ENCODE peak calls at places on chromosomes 4 and X, in six cellular contexts. D is endothelial cell of umbilical vein, I is body of pancreas, V is upper lobe of right lung, X is pancreas, A is adrenal gland. W is an unnamed sample.

GRCh38 chr4:79201976-79202375 is 123.9 kb downstream of the NAA11 start:
- DNase-seq in D (no peak), I (no peak), V (no peak), X (no peak), A (no peak), W (no peak)

GRCh38 chr4:152257601-152258066 is 278.3 kb downstream of the FBXW7 start:
- DNase-seq in D (peak; percentile 62), I (no peak), V (no peak), X (no peak), A (no peak), W (peak; percentile 29)

GRCh38 chr4:106898621-106899230 is 137.4 kb downstream of the DKK2 start:
- DNase-seq in D (peak; percentile 61), I (no peak), V (no peak), X (no peak), A (peak; percentile 17), W (peak; percentile 38)

GRCh38 chr4:181528570-181529184 is 714.5 kb upstream of the TENM3 start:
- DNase-seq in D (no peak), I (peak; percentile 77), V (peak; percentile 74), X (peak; percentile 68), A (peak; percentile 80), W (peak; percentile 78)

GRCh38 chr4:181509073-181509472 is 734.1 kb upstream of the TENM3 start:
- DNase-seq in D (no peak), I (no peak), V (no peak), X (no peak), A (no peak), W (no peak)

GRCh38 chr4:115629270-115629669 is 515.9 kb upstream of the NDST4 start:
- DNase-seq in D (no peak), I (no peak), V (no peak), X (no peak), A (no peak), W (no peak)

GRCh38 chr4:66667249-66667648 is 878.1 kb downstream of the CENPC start:
- DNase-seq in D (no peak), I (no peak), V (no peak), X (no peak), A (no peak), W (no peak)

GRCh38 chrX:141133272-141133671 is 43.7 kb downstream of the LDOC1 start:
- DNase-seq in D (no peak), I (no peak), V (no peak), X (no peak), A (no peak), W (no peak)

GRCh38 chrX:45668686-45669443 is 468.2 kb upstream of the DIPK2B start:
- DNase-seq in D (peak; percentile 55), I (no peak), V (no peak), X (no peak), A (no peak), W (no peak)

GRCh38 chr4:54103190-54103574 is 3.2 kb downstream of the GSX2 start:
- DNase-seq in D (no peak), I (no peak), V (no peak), X (no peak), A (no peak), W (no peak)

GRCh38 chrX:131675596-131676194 is 131.8 kb downstream of the OR13H1 start:
- DNase-seq in D (no peak), I (no peak), V (no peak), X (no peak), A (no peak), W (peak; percentile 2)

GRCh38 chrX:153926863-153927685 is 1.0 kb upstream of the ARHGAP4 start:
- DNase-seq in D (peak; percentile 71), I (peak; percentile 43), V (peak; percentile 74), X (peak; percentile 50), A (peak; percentile 81), W (no peak)

GRCh38 chr4:20251061-20251795 is 477 bp upstream of the SLIT2 start:
- DNase-seq in D (no peak), I (no peak), V (no peak), X (no peak), A (no peak), W (no peak)

GRCh38 chr4:165767671-165768070 is 105.4 kb upstream of the TLL1 start:
- DNase-seq in D (no peak), I (no peak), V (no peak), X (no peak), A (no peak), W (no peak)

GRCh38 chr4:87974856-87975462 is 555 bp upstream of the SPP1 start:
- DNase-seq in D (no peak), I (peak; percentile 73), V (no peak), X (peak; percentile 44), A (no peak), W (no peak)

GRCh38 chrX:137034508-137034872 is 695 bp upstream of the GPR101 start:
- DNase-seq in D (no peak), I (no peak), V (no peak), X (no peak), A (no peak), W (no peak)

GRCh38 chr4:2462218-2462991 is 6.5 kb upstream of the RNF4 start:
- DNase-seq in D (peak; percentile 75), I (peak; percentile 81), V (peak; percentile 82), X (peak; percentile 63), A (peak; percentile 78), W (peak; percentile 84)
- TF ChIP-seq CTCF in D (peak; percentile 48), I (peak; percentile 65), V (peak; percentile 53), X (peak; percentile 46), A (no peak), W (peak; percentile 54)

GRCh38 chr4:122379239-122379638 is 428 bp downstream of the ADAD1 start:
- DNase-seq in D (no peak), I (no peak), V (no peak), X (no peak), A (no peak), W (no peak)
- H3K4me1 ChIP-seq in D (no peaks in the 10 kb centered on the region), I (no peaks in the 10 kb centered on the region), V (no peaks in the 10 kb centered on the region), X (no peaks in the 10 kb centered on the region), A (no peaks in the 10 kb centered on the region), W (no peaks in the 10 kb centered on the region)

GRCh38 chr4:138308421-138308820 is 66.3 kb upstream of the SLC7A11 start:
- DNase-seq in D (peak; percentile 3), I (no peak), V (no peak), X (no peak), A (no peak), W (no peak)
- H3K4me3 ChIP-seq in D (no peak overlapping the region), I (no peak overlapping the region), V (no peak overlapping the region), X (no peak overlapping the region), A (no peak overlapping the region), W (no peak overlapping the region)

GRCh38 chr4:160180206-160180605 is 1077.3 kb downstream of the RAPGEF2 start:
- DNase-seq in D (no peak), I (no peak), V (no peak), X (no peak), A (no peak), W (no peak)

DNA sequence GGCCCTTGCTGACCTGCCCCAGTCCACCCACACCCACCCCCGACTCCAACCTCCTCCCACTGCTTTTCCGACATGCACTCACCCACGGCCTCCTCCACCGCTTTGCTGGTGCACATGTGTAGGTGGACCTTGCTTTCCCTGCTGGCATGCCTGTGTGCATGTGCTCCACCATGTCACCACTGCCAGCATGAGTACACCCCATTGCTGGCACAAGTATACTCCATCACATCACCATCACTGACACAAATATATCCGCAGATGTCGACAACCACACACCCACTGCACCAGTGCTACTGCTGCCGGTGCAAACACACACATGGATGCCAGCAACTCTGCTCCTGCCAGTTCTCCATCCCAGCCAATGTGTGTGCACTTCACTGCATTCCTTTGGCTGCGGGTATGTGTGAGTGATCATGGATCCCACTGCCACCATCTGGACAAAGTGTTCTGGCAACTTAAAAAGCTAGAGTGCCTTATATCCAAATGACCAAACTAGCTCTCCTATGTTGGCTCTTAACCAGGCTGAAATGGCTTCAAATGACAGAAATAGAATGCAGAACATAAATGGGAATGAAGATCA is 1072.3 kb downstream of the RAPGEF2 start:
- DNase-seq in D (no peak), I (no peak), V (peak; percentile 41), X (no peak), A (no peak), W (no peak)
- TF ChIP-seq CTCF in D (no peak), I (no peak), V (no peak), X (no peak), A (no peak), W (peak; percentile 31)

GRCh38 chr4:14196141-14196540 is 568.6 kb upstream of the BOD1L1 start:
- DNase-seq in D (peak; percentile 52), I (peak; percentile 56), V (peak; percentile 67), X (peak; percentile 32), A (peak; percentile 61), W (peak; percentile 70)
- H3K4me1 ChIP-seq in D (no peaks in the 10 kb centered on the region), I (no peaks in the 10 kb centered on the region), V (no peaks in the 10 kb centered on the region), X (no peaks in the 10 kb centered on the region), A (no peaks in the 10 kb centered on the region), W (no peaks in the 10 kb centered on the region)